ENCODE peak calls at places on chromosomes 6 and 20, in four cellular contexts. P, D, J and M are unnamed samples.

GRCh38 chr6:70176853-70177550 is 125.9 kb downstream of the COL9A1 start:
- DNase-seq in P (no peak), D (no peak), J (no peak), M (no peak)

GRCh38 chr20:841568-842546 is 8.3 kb downstream of the FAM110A start:
- DNase-seq in P (no peak), D (peak; percentile 81), J (no peak), M (peak; percentile 52)

GRCh38 chr6:138250053-138250452 is 31.8 kb upstream of the PBOV1 start:
- DNase-seq in P (no peak), D (no peak), J (no peak), M (no peak)

GRCh38 chr6:146351018-146351417 is 192.6 kb upstream of the RAB32 start:
- DNase-seq in P (no peak), D (no peak), J (no peak), M (no peak)

GRCh38 chr20:34111057-34111711 is 859 bp downstream of the EIF2S2 start:
- DNase-seq in P (no peak), D (no peak), J (no peak), M (peak; percentile 31)

GRCh38 chr6:47106721-47107197 is 64.6 kb upstream of the ADGRF1 start:
- DNase-seq in P (no peak), D (no peak), J (no peak), M (no peak)

GRCh38 chr6:88566746-88567534 is 396.5 kb downstream of the RNGTT start:
- DNase-seq in P (no peak), D (no peak), J (no peak), M (no peak)

GRCh38 chr6:123203928-123204327 is 207.9 kb downstream of the CLVS2 start:
- DNase-seq in P (no peak), D (no peak), J (no peak), M (no peak)

GRCh38 chr6:156359912-156360311 is 417.3 kb upstream of the ARID1B start:
- DNase-seq in P (no peak), D (no peak), J (no peak), M (no peak)

GRCh38 chr6:75196051-75196743 is 9.7 kb downstream of the COL12A1 start:
- DNase-seq in P (no peak), D (no peak), J (no peak), M (no peak)

GRCh38 chr20:37385176-37385575 is 39.2 kb downstream of the SRC start:
- DNase-seq in P (no peak), D (no peak), J (no peak), M (no peak)

GRCh38 chr6:125104425-125104824 is 49.1 kb upstream of the TPD52L1 start:
- DNase-seq in P (peak; percentile 53), D (no peak), J (no peak), M (no peak)

GRCh38 chr20:36152266-36152665 is 2.3 kb upstream of the EPB41L1 start:
- DNase-seq in P (no peak), D (no peak), J (no peak), M (no peak)

GRCh38 chr20:20450461-20451027 is 82.6 kb downstream of the INSM1 start:
- DNase-seq in P (no peak), D (peak; percentile 52), J (no peak), M (no peak)

GRCh38 chr20:38674178-38675133 is 49.8 kb upstream of the SLC32A1 start:
- DNase-seq in P (no peak), D (no peak), J (peak; percentile 65), M (no peak)

GRCh38 chr6:4185419-4185818 is 50.0 kb upstream of the ECI2 start:
- DNase-seq in P (no peak), D (no peak), J (no peak), M (no peak)

GRCh38 chr6:56555438-56555872 is 87.2 kb downstream of the DST start:
- DNase-seq in P (no peak), D (no peak), J (no peak), M (peak; percentile 27)

GRCh38 chr6:30763618-30764489 is 19.5 kb upstream of the IER3 start:
- DNase-seq in P (no peak), D (no peak), J (no peak), M (no peak)

GRCh38 chr6:72922401-72922800 is 300.5 kb downstream of the KCNQ5 start:
- DNase-seq in P (no peak), D (no peak), J (no peak), M (no peak)

GRCh38 chr6:15023448-15023847 is 222.4 kb upstream of the JARID2 start:
- DNase-seq in P (no peak), D (no peak), J (no peak), M (no peak)

GRCh38 chr6:17289491-17290106 is 8.4 kb downstream of the RBM24 start:
- DNase-seq in P (no peak), D (no peak), J (no peak), M (no peak)

GRCh38 chr6:33414592-33415271 is 3.2 kb downstream of the CUTA start:
- DNase-seq in P (no peak), D (no peak), J (no peak), M (no peak)
- TF ChIP-seq CTCF in P (peak; percentile 53), D (no peak), J (peak; percentile 18), M (peak; percentile 32)

GRCh38 chr6:27474172-27474465 is 1.2 kb upstream of the ZNF184 start:
- DNase-seq in P (no peak), D (no peak), J (no peak), M (no peak)
- H3K4me3 ChIP-seq in P (peak overlapping the region; percentile 87), D (no peak overlapping the region), J (no peak overlapping the region), M (peak overlapping the region; percentile 75)

GRCh38 chr6:39452306-39452705 is 129.8 kb upstream of the KCNK16 start:
- DNase-seq in P (no peak), D (no peak), J (no peak), M (no peak)

GRCh38 chr6:39453956-39454524 is 131.5 kb upstream of the KCNK16 start:
- DNase-seq in P (no peak), D (no peak), J (no peak), M (no peak)

GRCh38 chr6:39453236-39453635 is 130.7 kb upstream of the KCNK16 start:
- DNase-seq in P (no peak), D (no peak), J (no peak), M (no peak)

GRCh38 chr6:39452746-39453145 is 130.2 kb upstream of the KCNK16 start:
- DNase-seq in P (no peak), D (no peak), J (no peak), M (no peak)

GRCh38 chr6:39451831-39452230 is 129.3 kb upstream of the KCNK16 start:
- DNase-seq in P (no peak), D (no peak), J (no peak), M (no peak)
- TF ChIP-seq CTCF in P (peak; percentile 57), D (peak; percentile 7), J (no peak), M (peak; percentile 44)

GRCh38 chr6:28657367-28657755 is 131.7 kb downstream of the GPX5 start:
- DNase-seq in P (no peak), D (no peak), J (no peak), M (no peak)
- H3K4me3 ChIP-seq in P (peak overlapping the region; percentile 33), D (peak overlapping the region; percentile 26), J (no peak overlapping the region), M (no peak overlapping the region)

GRCh38 chr20:3710027-3710426 is 2.4 kb downstream of the SIGLEC1 start:
- DNase-seq in P (no peak), D (no peak), J (no peak), M (no peak)
- TF ChIP-seq CTCF in P (no peak), D (no peak), J (no peak), M (no peak)

GRCh38 chr20:52244702-52245101 is 53.1 kb upstream of the ZFP64 start:
- DNase-seq in P (no peak), D (no peak), J (no peak), M (no peak)

GRCh38 chr20:52242237-52243230 is 51.0 kb upstream of the ZFP64 start:
- DNase-seq in P (no peak), D (no peak), J (no peak), M (no peak)

GRCh38 chr20:52247548-52247947 is 56.0 kb upstream of the ZFP64 start:
- DNase-seq in P (no peak), D (no peak), J (no peak), M (no peak)

GRCh38 chr20:52251137-52251700 is 59.6 kb upstream of the ZFP64 start:
- DNase-seq in P (no peak), D (no peak), J (no peak), M (no peak)

GRCh38 chr20:52246366-52246765 is 54.8 kb upstream of the ZFP64 start:
- DNase-seq in P (no peak), D (no peak), J (no peak), M (no peak)
- H3K4me3 ChIP-seq in P (no peak overlapping the region), D (no peak overlapping the region), J (no peak overlapping the region), M (no peak overlapping the region)

GRCh38 chr20:50509923-50510705 is at the start of gene PTPN1:
- DNase-seq in P (peak; percentile 95), D (peak; percentile 99), J (peak; percentile 99), M (peak; percentile 94)

GRCh38 chr20:50504231-50504823 is 5.9 kb upstream of the PTPN1 start:
- DNase-seq in P (no peak), D (no peak), J (no peak), M (no peak)

GRCh38 chr20:50501970-50502745 is 8.0 kb upstream of the PTPN1 start:
- DNase-seq in P (no peak), D (no peak), J (no peak), M (no peak)

GRCh38 chr20:50508171-50508761 is 1.9 kb upstream of the PTPN1 start:
- DNase-seq in P (no peak), D (no peak), J (no peak), M (no peak)

GRCh38 chr20:50506270-50506579 is 4.0 kb upstream of the PTPN1 start:
- DNase-seq in P (no peak), D (no peak), J (no peak), M (no peak)
- TF ChIP-seq CTCF in P (peak; percentile 19), D (no peak), J (no peak), M (no peak)

DNA sequence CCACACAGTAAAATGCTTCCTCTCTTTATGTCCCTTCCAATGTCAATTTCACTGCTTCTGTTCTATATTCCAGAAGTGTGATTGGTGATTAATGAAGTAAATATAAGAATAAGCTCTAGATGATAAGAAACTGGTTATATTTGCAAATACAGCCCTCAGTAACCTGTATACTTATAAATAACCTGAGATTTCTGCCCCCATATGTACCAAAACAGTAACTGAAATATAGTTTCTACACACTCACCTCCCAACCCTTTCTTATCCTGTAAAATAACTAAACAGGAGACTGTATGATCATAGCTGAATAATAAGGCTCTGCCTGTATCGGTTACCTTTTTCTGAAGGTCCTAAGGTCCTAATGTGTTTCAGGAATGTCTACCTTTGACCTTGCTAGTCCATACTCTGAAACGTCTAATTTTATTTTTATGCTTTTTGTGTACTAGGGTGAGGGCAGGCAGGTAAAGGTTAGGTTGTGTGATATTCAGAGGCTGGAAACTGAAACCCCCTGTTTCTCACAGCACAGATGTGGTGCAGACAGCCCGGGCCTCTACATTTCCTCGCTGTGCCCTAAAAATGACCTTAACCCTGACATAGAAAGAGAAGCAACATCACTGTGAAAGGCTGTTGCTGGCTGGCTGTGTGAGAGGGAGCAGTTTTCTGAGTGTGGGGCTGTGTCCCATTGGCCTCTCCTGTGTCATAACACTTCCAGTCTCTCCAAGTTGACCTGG is 378.8 kb downstream of the CENPW start:
- DNase-seq in P (no peak), D (no peak), J (no peak), M (no peak)
- H3K4me3 ChIP-seq in P (no peak overlapping the region), D (no peak overlapping the region), J (no peak overlapping the region), M (no peak overlapping the region)

DNA sequence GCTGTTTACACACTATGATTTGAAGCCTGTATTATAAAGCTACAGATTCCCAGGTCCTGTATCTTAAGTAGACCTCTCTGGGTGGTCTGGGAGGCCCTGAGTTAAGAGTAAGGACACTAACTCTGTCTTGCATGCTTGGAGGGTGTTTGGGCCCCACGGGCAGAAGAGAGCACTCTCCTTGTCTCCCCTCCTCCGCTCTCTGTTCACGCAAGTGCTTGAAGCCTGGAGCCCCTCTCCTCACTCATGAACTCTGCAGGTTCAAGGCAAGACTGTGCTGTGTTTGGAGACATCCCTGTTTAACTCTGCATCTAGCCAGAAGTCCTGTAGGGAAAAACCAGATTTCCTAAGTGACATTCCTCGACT is 154.0 kb downstream of the ZDHHC14 start:
- DNase-seq in P (no peak), D (no peak), J (no peak), M (no peak)
- TF ChIP-seq CTCF in P (no peak), D (no peak), J (no peak), M (no peak)